ENCODE peak calls at places on chromosome 22, in eight cellular contexts. Q is fibroblast of pulmonary artery, B is HFFc6, W is GM13977, J is heart right ventricle, N is HCT116, Y is brain microvascular endothelial cell, L is endothelial cell. T is an unnamed sample.

GRCh38 chr22:30694171-30694637 is 470 bp upstream of the OSBP2 start:
- DNase-seq in Q (no peak), W (peak; percentile 63), L (peak; percentile 33), B (no peak), J (peak; percentile 26), N (peak; percentile 29), Y (no peak), T (peak; percentile 67)

GRCh38 chr22:25546751-25547150 is 17.7 kb upstream of the GRK3 start:
- DNase-seq in J (no peak), Q (no peak), Y (no peak), W (peak; percentile 17), L (no peak), N (peak; percentile 50), B (no peak), T (no peak)

GRCh38 chr22:36928826-36929535 is 15.6 kb downstream of the CSF2RB start:
- DNase-seq in B (no peak), J (no peak), L (no peak), Q (no peak), N (no peak), Y (no peak), W (no peak), T (no peak)

GRCh38 chr22:19213496-19214473 is 35.2 kb upstream of the SLC25A1 start:
- DNase-seq in W (no peak), J (no peak), B (no peak), L (no peak), Y (no peak), N (no peak), Q (peak; percentile 37), T (peak; percentile 70)

GRCh38 chr22:20140107-20140445 is 8.5 kb downstream of the ZDHHC8 start:
- DNase-seq in Q (no peak), L (no peak), J (no peak), B (no peak), N (no peak), W (no peak), Y (no peak), T (no peak)

GRCh38 chr22:42277988-42278776 is 7.7 kb upstream of the TCF20 start:
- DNase-seq in Y (no peak), J (no peak), L (peak; percentile 27), W (peak; percentile 51), Q (no peak), B (no peak), N (no peak), T (no peak)

GRCh38 chr22:43150731-43151206 is 590 bp upstream of the TSPO start:
- DNase-seq in J (no peak), W (no peak), Q (no peak), L (no peak), Y (no peak), N (no peak), B (no peak), T (no peak)

GRCh38 chr22:49408102-49408836 is 419.4 kb downstream of the BRD1 start:
- DNase-seq in Y (no peak), W (no peak), Q (no peak), N (no peak), L (no peak), B (no peak), J (no peak), T (no peak)

GRCh38 chr22:25996669-25997068 is 172.6 kb upstream of the SEZ6L start:
- DNase-seq in L (no peak), Q (no peak), B (no peak), W (no peak), Y (no peak), J (no peak), N (no peak), T (no peak)

GRCh38 chr22:24894220-24894975 is 52.1 kb downstream of the LHFPL7 start:
- DNase-seq in B (peak; percentile 92), W (no peak), Y (peak; percentile 95), N (peak; percentile 89), J (peak; percentile 85), L (no peak), Q (peak; percentile 99), T (peak; percentile 75)

GRCh38 chr22:20106205-20106848 is 9.6 kb upstream of the RANBP1 start:
- DNase-seq in N (no peak), Y (no peak), B (no peak), L (no peak), J (no peak), W (no peak), Q (no peak), T (peak; percentile 71)

GRCh38 chr22:50308597-50308935 is 1.1 kb upstream of the PLXNB2 start:
- DNase-seq in L (peak; percentile 48), Q (peak; percentile 88), J (peak; percentile 91), N (no peak), Y (no peak), W (no peak), B (peak; percentile 69), T (peak; percentile 86)

GRCh38 chr22:31754813-31755212 is 994 bp downstream of the DEPDC5 start:
- DNase-seq in J (no peak), N (no peak), W (no peak), B (peak; percentile 6), Y (no peak), L (no peak), Q (no peak), T (no peak)

GRCh38 chr22:31753634-31754471 is at the start of gene DEPDC5:
- DNase-seq in Q (peak; percentile 91), N (peak; percentile 85), B (peak; percentile 84), W (peak; percentile 96), Y (peak; percentile 83), L (peak; percentile 97), J (peak; percentile 96), T (peak; percentile 98)

GRCh38 chr22:31752096-31752847 is 1.5 kb upstream of the DEPDC5 start:
- DNase-seq in Y (no peak), W (no peak), Q (no peak), N (no peak), L (no peak), B (no peak), J (no peak), T (no peak)

GRCh38 chr22:31750365-31751284 is 693 bp upstream of the PRR14L start:
- DNase-seq in Q (no peak), L (no peak), N (no peak), Y (no peak), W (no peak), B (no peak), J (no peak), T (no peak)

GRCh38 chr22:31753005-31753633 is 700 bp upstream of the DEPDC5 start:
- DNase-seq in L (peak; percentile 76), J (peak; percentile 44), Q (no peak), B (peak; percentile 9), N (no peak), W (peak; percentile 21), Y (no peak), T (peak; percentile 52)
- TF ChIP-seq CTCF in L (no peak), J (no peak), Q (no peak), B (peak; percentile 11), N (no peak), W (no peak), Y (peak; percentile 4), T (no peak)

DNA sequence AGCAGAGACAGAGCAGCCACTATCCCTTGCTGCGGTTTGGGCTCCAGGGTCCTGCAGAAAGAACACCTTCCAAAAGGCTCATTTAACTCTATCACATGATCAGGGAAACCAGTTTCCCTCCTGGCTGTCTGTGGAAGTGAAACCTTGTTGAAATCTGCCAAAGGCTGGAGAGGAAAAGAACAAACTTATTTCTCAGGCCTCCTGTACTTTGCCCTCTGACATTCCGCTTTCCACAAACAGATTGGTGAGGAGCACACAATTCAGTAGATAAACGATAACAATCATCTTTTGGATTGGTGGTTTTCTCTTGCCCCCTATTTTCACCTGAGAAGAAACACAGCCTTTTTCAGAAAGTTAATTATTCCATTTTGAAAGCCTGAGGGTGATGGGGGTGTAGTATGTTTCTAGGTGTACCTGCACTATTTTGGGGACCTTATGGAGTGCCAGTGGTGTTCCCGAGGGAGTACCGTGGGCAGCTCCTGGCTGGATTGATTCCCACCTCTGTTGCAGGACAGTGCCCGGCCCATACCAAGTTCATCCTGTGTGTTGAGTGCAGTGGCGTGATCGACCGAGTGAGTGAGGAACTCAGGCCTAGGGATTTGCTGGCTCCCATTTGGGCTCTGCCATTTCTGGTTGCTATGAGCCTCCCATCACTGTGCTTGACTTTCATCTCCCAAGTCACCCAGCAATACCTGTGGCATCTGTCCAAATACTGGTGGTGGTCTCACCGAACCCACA is 102.0 kb downstream of the TBC1D22A start:
- DNase-seq in B (no peak), J (no peak), L (no peak), Y (no peak), W (no peak), N (no peak), Q (no peak), T (no peak)
- TF ChIP-seq CTCF in B (no peak), J (no peak), L (no peak), Y (no peak), W (no peak), N (no peak), Q (no peak), T (no peak)

GRCh38 chr22:38228326-38228872 is 26.6 kb downstream of the MAFF start:
- DNase-seq in B (no peak), Q (no peak), Y (no peak), L (no peak), J (no peak), W (no peak), N (no peak), T (no peak)

GRCh38 chr22:38230916-38231315 is 29.1 kb downstream of the MAFF start:
- DNase-seq in Q (no peak), N (no peak), J (no peak), B (no peak), L (no peak), Y (no peak), W (no peak), T (no peak)

GRCh38 chr22:38232196-38232595 is 30.4 kb downstream of the MAFF start:
- DNase-seq in J (no peak), W (no peak), Q (no peak), L (no peak), Y (no peak), N (no peak), B (no peak), T (no peak)

GRCh38 chr22:38228873-38229740 is 27.3 kb downstream of the MAFF start:
- DNase-seq in L (no peak), J (no peak), B (peak; percentile 51), Q (peak; percentile 87), W (no peak), N (peak; percentile 51), Y (peak; percentile 70), T (peak; percentile 86)

DNA sequence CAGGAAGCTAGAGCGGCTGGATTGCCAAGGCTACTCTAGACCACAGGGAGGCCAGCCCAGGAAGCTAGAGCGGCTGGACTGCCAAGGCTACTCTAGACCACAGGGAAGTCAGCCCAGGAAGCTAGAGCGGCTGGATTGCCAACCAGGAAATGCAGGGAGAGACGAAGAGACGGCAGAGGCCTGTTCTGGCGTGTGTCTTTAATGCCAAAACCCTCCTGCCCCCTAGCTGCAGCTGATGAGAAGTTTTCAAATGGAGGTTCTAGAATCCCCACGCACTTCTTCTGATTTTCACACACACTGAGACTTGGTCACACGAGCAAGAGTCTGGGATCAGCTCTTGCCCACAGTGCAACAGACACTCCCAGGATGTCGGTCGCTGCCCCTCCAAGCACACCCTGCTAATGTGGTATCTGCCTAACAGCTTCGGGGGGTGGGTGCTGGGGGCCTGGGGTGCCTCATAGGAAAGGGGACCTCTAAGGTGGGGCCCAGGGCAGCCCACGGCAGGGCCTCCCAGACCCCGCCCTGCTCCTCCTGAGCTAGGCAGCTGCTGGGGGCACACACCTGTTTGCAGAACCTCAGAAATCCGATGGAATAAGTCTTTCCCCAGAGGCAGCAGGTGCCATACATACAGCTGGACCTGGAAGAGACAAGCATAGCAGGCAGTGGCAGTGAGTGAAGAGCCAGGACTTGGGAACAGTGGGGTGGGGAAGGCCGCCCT is 28.5 kb downstream of the MAFF start:
- DNase-seq in L (peak; percentile 63), Y (no peak), W (peak; percentile 71), J (peak; percentile 43), B (no peak), N (no peak), Q (peak; percentile 72), T (peak; percentile 64)
- TF ChIP-seq CTCF in L (peak; percentile 43), Y (peak; percentile 45), W (peak; percentile 57), J (peak; percentile 46), B (peak; percentile 58), N (peak; percentile 59), Q (peak; percentile 34), T (no peak)

GRCh38 chr22:22461111-22461510 is 47.4 kb downstream of the ZNF280B start:
- DNase-seq in B (no peak), J (no peak), L (no peak), W (no peak), Q (no peak), N (no peak), Y (no peak), T (no peak)
- TF ChIP-seq CTCF in B (no peak), J (no peak), L (peak; percentile 5), W (no peak), Q (no peak), N (no peak), Y (no peak), T (no peak)

T was measured in foreskin fibroblast.